ENCODE peak calls at places on chromosomes 7 and 10, in nine cellular contexts. One of them, this sample, is unnamed.

GRCh38 chr7:150560486-150560885 is 6.7 kb upstream of the GIMAP4 start:
- DNase-seq in ELR: no peak
- DNase-seq in upper lobe of right lung: no peak
- DNase-seq in body of pancreas: no peak
- DNase-seq in fibroblast of pulmonary artery: no peak
- DNase-seq in C1 segment of cervical spinal cord: no peak
- DNase-seq in NCI-H510A treated with DMSO at 0.1 percent for 48 hours: no peak
- DNase-seq in GM19239: no peak
- DNase-seq in mesendoderm: no peak
- DNase-seq in this sample: no peak

GRCh38 chr7:101817031-101817929 is at the start of gene CUX1:
- DNase-seq in ELR: peak; percentile 56
- DNase-seq in upper lobe of right lung: peak; percentile 79
- DNase-seq in body of pancreas: peak; percentile 43
- DNase-seq in fibroblast of pulmonary artery: no peak
- DNase-seq in C1 segment of cervical spinal cord: peak; percentile 33
- DNase-seq in NCI-H510A treated with DMSO at 0.1 percent for 48 hours: no peak
- DNase-seq in GM19239: peak; percentile 27
- DNase-seq in mesendoderm: peak; percentile 63
- DNase-seq in this sample: no peak

GRCh38 chr7:106535234-106536026 is 125.5 kb downstream of the CCDC71L start:
- DNase-seq in ELR: no peak
- DNase-seq in upper lobe of right lung: no peak
- DNase-seq in body of pancreas: no peak
- DNase-seq in fibroblast of pulmonary artery: no peak
- DNase-seq in C1 segment of cervical spinal cord: no peak
- DNase-seq in NCI-H510A treated with DMSO at 0.1 percent for 48 hours: no peak
- DNase-seq in GM19239: no peak
- DNase-seq in mesendoderm: no peak
- DNase-seq in this sample: no peak

GRCh38 chr7:26440253-26440992 is 148.8 kb downstream of the SNX10 start:
- DNase-seq in ELR: no peak
- DNase-seq in upper lobe of right lung: no peak
- DNase-seq in body of pancreas: no peak
- DNase-seq in fibroblast of pulmonary artery: no peak
- DNase-seq in C1 segment of cervical spinal cord: no peak
- DNase-seq in NCI-H510A treated with DMSO at 0.1 percent for 48 hours: peak; percentile 84
- DNase-seq in GM19239: no peak
- DNase-seq in mesendoderm: no peak
- DNase-seq in this sample: no peak

GRCh38 chr10:5929442-5929841 is 39.4 kb downstream of the FBH1 start:
- DNase-seq in ELR: no peak
- DNase-seq in upper lobe of right lung: no peak
- DNase-seq in body of pancreas: no peak
- DNase-seq in fibroblast of pulmonary artery: no peak
- DNase-seq in C1 segment of cervical spinal cord: no peak
- DNase-seq in NCI-H510A treated with DMSO at 0.1 percent for 48 hours: no peak
- DNase-seq in GM19239: no peak
- DNase-seq in mesendoderm: no peak
- DNase-seq in this sample: no peak

GRCh38 chr7:80807166-80807900 is 111.5 kb downstream of the SEMA3C start:
- DNase-seq in ELR: peak; percentile 50
- DNase-seq in upper lobe of right lung: no peak
- DNase-seq in body of pancreas: no peak
- DNase-seq in fibroblast of pulmonary artery: no peak
- DNase-seq in C1 segment of cervical spinal cord: no peak
- DNase-seq in NCI-H510A treated with DMSO at 0.1 percent for 48 hours: no peak
- DNase-seq in GM19239: no peak
- DNase-seq in mesendoderm: no peak
- DNase-seq in this sample: no peak

GRCh38 chr7:83532229-83532628 is 116.7 kb downstream of the SEMA3E start:
- DNase-seq in ELR: peak; percentile 72
- DNase-seq in upper lobe of right lung: no peak
- DNase-seq in body of pancreas: no peak
- DNase-seq in fibroblast of pulmonary artery: no peak
- DNase-seq in C1 segment of cervical spinal cord: no peak
- DNase-seq in NCI-H510A treated with DMSO at 0.1 percent for 48 hours: no peak
- DNase-seq in GM19239: no peak
- DNase-seq in mesendoderm: no peak
- DNase-seq in this sample: peak; percentile 56

GRCh38 chr7:37281368-37282092 is 167.1 kb downstream of the ELMO1 start:
- DNase-seq in ELR: no peak
- DNase-seq in upper lobe of right lung: no peak
- DNase-seq in body of pancreas: no peak
- DNase-seq in fibroblast of pulmonary artery: no peak
- DNase-seq in C1 segment of cervical spinal cord: peak; percentile 44
- DNase-seq in NCI-H510A treated with DMSO at 0.1 percent for 48 hours: no peak
- DNase-seq in GM19239: no peak
- DNase-seq in mesendoderm: no peak
- DNase-seq in this sample: no peak

GRCh38 chr7:40331915-40332314 is 197.1 kb downstream of the SUGCT start:
- DNase-seq in ELR: no peak
- DNase-seq in upper lobe of right lung: no peak
- DNase-seq in body of pancreas: no peak
- DNase-seq in fibroblast of pulmonary artery: no peak
- DNase-seq in C1 segment of cervical spinal cord: no peak
- DNase-seq in NCI-H510A treated with DMSO at 0.1 percent for 48 hours: no peak
- DNase-seq in GM19239: no peak
- DNase-seq in mesendoderm: no peak
- DNase-seq in this sample: no peak

GRCh38 chr7:64902806-64903721 is at the start of gene ZNF273:
- DNase-seq in ELR: peak; percentile 89
- DNase-seq in upper lobe of right lung: peak; percentile 95
- DNase-seq in body of pancreas: peak; percentile 94
- DNase-seq in fibroblast of pulmonary artery: peak; percentile 88
- DNase-seq in C1 segment of cervical spinal cord: peak; percentile 83
- DNase-seq in NCI-H510A treated with DMSO at 0.1 percent for 48 hours: peak; percentile 59
- DNase-seq in GM19239: peak; percentile 64
- DNase-seq in mesendoderm: peak; percentile 98
- DNase-seq in this sample: peak; percentile 84

GRCh38 chr7:87404674-87405073 is 59.2 kb downstream of the CROT start:
- DNase-seq in ELR: no peak
- DNase-seq in upper lobe of right lung: no peak
- DNase-seq in body of pancreas: no peak
- DNase-seq in fibroblast of pulmonary artery: peak; percentile 24
- DNase-seq in C1 segment of cervical spinal cord: no peak
- DNase-seq in NCI-H510A treated with DMSO at 0.1 percent for 48 hours: no peak
- DNase-seq in GM19239: no peak
- DNase-seq in mesendoderm: no peak
- DNase-seq in this sample: no peak

GRCh38 chr10:86659161-86659691 is 4.9 kb downstream of the OPN4 start:
- DNase-seq in ELR: no peak
- DNase-seq in upper lobe of right lung: peak; percentile 59
- DNase-seq in body of pancreas: no peak
- DNase-seq in fibroblast of pulmonary artery: no peak
- DNase-seq in C1 segment of cervical spinal cord: no peak
- DNase-seq in NCI-H510A treated with DMSO at 0.1 percent for 48 hours: no peak
- DNase-seq in GM19239: no peak
- DNase-seq in mesendoderm: no peak
- DNase-seq in this sample: no peak

GRCh38 chr7:73520673-73521635 is 1.1 kb downstream of the BAZ1B start:
- DNase-seq in ELR: peak; percentile 45
- DNase-seq in upper lobe of right lung: no peak
- DNase-seq in body of pancreas: no peak
- DNase-seq in fibroblast of pulmonary artery: peak; percentile 41
- DNase-seq in C1 segment of cervical spinal cord: peak; percentile 35
- DNase-seq in NCI-H510A treated with DMSO at 0.1 percent for 48 hours: no peak
- DNase-seq in GM19239: no peak
- DNase-seq in mesendoderm: peak; percentile 69
- DNase-seq in this sample: no peak

GRCh38 chr10:86968271-86968993 is at the start of gene ADIRF:
- DNase-seq in ELR: peak; percentile 47
- DNase-seq in upper lobe of right lung: peak; percentile 86
- DNase-seq in body of pancreas: peak; percentile 59
- DNase-seq in fibroblast of pulmonary artery: no peak
- DNase-seq in C1 segment of cervical spinal cord: no peak
- DNase-seq in NCI-H510A treated with DMSO at 0.1 percent for 48 hours: no peak
- DNase-seq in GM19239: no peak
- DNase-seq in mesendoderm: no peak
- DNase-seq in this sample: no peak

GRCh38 chr10:475709-476457 is 213.6 kb downstream of the DIP2C start:
- DNase-seq in ELR: no peak
- DNase-seq in upper lobe of right lung: no peak
- DNase-seq in body of pancreas: no peak
- DNase-seq in fibroblast of pulmonary artery: no peak
- DNase-seq in C1 segment of cervical spinal cord: no peak
- DNase-seq in NCI-H510A treated with DMSO at 0.1 percent for 48 hours: no peak
- DNase-seq in GM19239: no peak
- DNase-seq in mesendoderm: no peak
- DNase-seq in this sample: no peak

GRCh38 chr10:130990536-130990935 is 321.0 kb downstream of the TCERG1L start:
- DNase-seq in ELR: no peak
- DNase-seq in upper lobe of right lung: no peak
- DNase-seq in body of pancreas: no peak
- DNase-seq in fibroblast of pulmonary artery: no peak
- DNase-seq in C1 segment of cervical spinal cord: no peak
- DNase-seq in NCI-H510A treated with DMSO at 0.1 percent for 48 hours: no peak
- DNase-seq in GM19239: no peak
- DNase-seq in mesendoderm: no peak
- DNase-seq in this sample: no peak

GRCh38 chr7:120052884-120053382 is 220.0 kb upstream of the KCND2 start:
- DNase-seq in ELR: peak; percentile 39
- DNase-seq in upper lobe of right lung: no peak
- DNase-seq in body of pancreas: no peak
- DNase-seq in fibroblast of pulmonary artery: peak; percentile 97
- DNase-seq in C1 segment of cervical spinal cord: no peak
- DNase-seq in NCI-H510A treated with DMSO at 0.1 percent for 48 hours: no peak
- DNase-seq in GM19239: no peak
- DNase-seq in mesendoderm: peak; percentile 57
- DNase-seq in this sample: peak; percentile 88

GRCh38 chr7:78018541-78019456 is 220.2 kb downstream of the PHTF2 start:
- DNase-seq in ELR: peak; percentile 42
- DNase-seq in upper lobe of right lung: peak; percentile 69
- DNase-seq in body of pancreas: peak; percentile 19
- DNase-seq in fibroblast of pulmonary artery: peak; percentile 47
- DNase-seq in C1 segment of cervical spinal cord: no peak
- DNase-seq in NCI-H510A treated with DMSO at 0.1 percent for 48 hours: no peak
- DNase-seq in GM19239: no peak
- DNase-seq in mesendoderm: peak; percentile 36
- DNase-seq in this sample: peak; percentile 21